ENCODE peak calls at places on chromosomes 16 and 17, in five cellular contexts. F, P, R, V and D are unnamed samples.
A peak's percentile ranks its signal among the peaks of the same experiment; 100 is the strongest.

GRCh38 chr17:63024716-63025115 is 58.7 kb downstream of the TANC2 start:
- DNase-seq in F (no peak), P (no peak), R (no peak), V (no peak), D (no peak)

GRCh38 chr17:77212081-77212832 is 71.5 kb downstream of the SEC14L1 start:
- DNase-seq in F (no peak), P (no peak), R (no peak), V (peak; percentile 87), D (peak; percentile 56)

GRCh38 chr16:58001781-58002410 is 689 bp downstream of the USB1 start:
- DNase-seq in F (no peak), P (no peak), R (no peak), V (no peak), D (no peak)

GRCh38 chr17:15185625-15185991 is 79.5 kb downstream of the PMP22 start:
- DNase-seq in F (no peak), P (no peak), R (peak; percentile 37), V (no peak), D (no peak)

GRCh38 chr17:73465851-73466250 is 154.1 kb upstream of the CDC42EP4 start:
- DNase-seq in F (no peak), P (no peak), R (no peak), V (no peak), D (no peak)

GRCh38 chr17:43482103-43483012 is 1.4 kb upstream of the DHX8 start:
- DNase-seq in F (no peak), P (no peak), R (no peak), V (no peak), D (no peak)

GRCh38 chr17:64174686-64175456 is 44.9 kb upstream of the ERN1 start:
- DNase-seq in F (no peak), P (no peak), R (no peak), V (no peak), D (no peak)

GRCh38 chr17:18933102-18934058 is 18.6 kb upstream of the SLC5A10 start:
- DNase-seq in F (no peak), P (no peak), R (no peak), V (no peak), D (no peak)

GRCh38 chr17:4710693-4711634 is 532 bp downstream of the ARRB2 start:
- DNase-seq in F (no peak), P (no peak), R (no peak), V (no peak), D (no peak)

GRCh38 chr17:80152057-80152831 is 5.3 kb upstream of the EIF4A3 start:
- DNase-seq in F (no peak), P (no peak), R (peak; percentile 65), V (no peak), D (peak; percentile 19)

GRCh38 chr16:14562691-14563491 is 67.2 kb downstream of the PARN start:
- DNase-seq in F (peak; percentile 92), P (no peak), R (no peak), V (no peak), D (peak; percentile 68)

GRCh38 chr17:62688398-62689140 is 61.1 kb downstream of the MRC2 start:
- DNase-seq in F (no peak), P (no peak), R (no peak), V (no peak), D (no peak)

GRCh38 chr16:27928542-27928941 is 135.0 kb downstream of the GSG1L start:
- DNase-seq in F (no peak), P (no peak), R (no peak), V (no peak), D (no peak)

GRCh38 chr16:19857593-19857992 is 27.1 kb downstream of the GPRC5B start:
- DNase-seq in F (no peak), P (no peak), R (no peak), V (no peak), D (no peak)

GRCh38 chr16:84048306-84048705 is 5.7 kb upstream of the SLC38A8 start:
- DNase-seq in F (no peak), P (peak; percentile 8), R (no peak), V (no peak), D (peak; percentile 40)

GRCh38 chr16:1159973-1160772 is 7.3 kb downstream of the CACNA1H start:
- DNase-seq in F (no peak), P (no peak), R (no peak), V (no peak), D (peak; percentile 94)

GRCh38 chr16:87569601-87570559 is 32.4 kb upstream of the JPH3 start:
- DNase-seq in F (no peak), P (no peak), R (no peak), V (no peak), D (no peak)

GRCh38 chr17:75364078-75364477 is 41.4 kb downstream of the GRB2 start:
- DNase-seq in F (peak; percentile 45), P (no peak), R (peak; percentile 65), V (no peak), D (no peak)

GRCh38 chr17:32903774-32904673 is 23.9 kb upstream of the TMEM98 start:
- DNase-seq in F (no peak), P (no peak), R (no peak), V (no peak), D (no peak)